ENCODE peak calls at places on chromosomes 16 and 17, in five cellular contexts. One of them, this sample, is unnamed. For H3K4me1, the result is how much of the 10 kb centered on the place peaks cover.

GRCh38 chr16:9422769-9423513 is 331.5 kb downstream of the HAPSTR1 start:
- DNase-seq in MM.1S: no peak
- DNase-seq in SK-N-SH: no peak
- DNase-seq in naive thymus-derived CD4-positive, alpha-beta T cell: no peak
- DNase-seq in esophagus squamous epithelium: no peak
- DNase-seq in this sample: no peak

GRCh38 chr17:29112780-29113295 is 67.4 kb downstream of the MYO18A start:
- DNase-seq in MM.1S: no peak
- DNase-seq in esophagus squamous epithelium: no peak
- DNase-seq in naive thymus-derived CD4-positive, alpha-beta T cell: no peak
- DNase-seq in SK-N-SH: no peak
- DNase-seq in this sample: no peak

GRCh38 chr16:57165923-57166322 is 19.9 kb downstream of the PSME3IP1 start:
- DNase-seq in naive thymus-derived CD4-positive, alpha-beta T cell: no peak
- DNase-seq in esophagus squamous epithelium: no peak
- DNase-seq in SK-N-SH: no peak
- DNase-seq in MM.1S: no peak
- DNase-seq in this sample: no peak

GRCh38 chr16:88554711-88555264 is 15.4 kb upstream of the ZC3H18 start:
- DNase-seq in esophagus squamous epithelium: no peak
- DNase-seq in MM.1S: no peak
- DNase-seq in naive thymus-derived CD4-positive, alpha-beta T cell: no peak
- DNase-seq in SK-N-SH: no peak
- DNase-seq in this sample: no peak

GRCh38 chr17:72571813-72572396 is 451.1 kb downstream of the SOX9 start:
- DNase-seq in MM.1S: no peak
- DNase-seq in SK-N-SH: no peak
- DNase-seq in esophagus squamous epithelium: no peak
- DNase-seq in naive thymus-derived CD4-positive, alpha-beta T cell: no peak
- DNase-seq in this sample: no peak

GRCh38 chr17:35368086-35368824 is 5.2 kb downstream of the SLFN11 start:
- DNase-seq in SK-N-SH: no peak
- DNase-seq in esophagus squamous epithelium: no peak
- DNase-seq in naive thymus-derived CD4-positive, alpha-beta T cell: peak
- DNase-seq in MM.1S: peak
- DNase-seq in this sample: no peak

GRCh38 chr16:23564964-23565363 is 7.4 kb downstream of the UBFD1 start:
- DNase-seq in SK-N-SH: no peak
- DNase-seq in esophagus squamous epithelium: no peak
- DNase-seq in MM.1S: no peak
- DNase-seq in naive thymus-derived CD4-positive, alpha-beta T cell: no peak
- DNase-seq in this sample: no peak

GRCh38 chr17:67779098-67779672 is 46.1 kb upstream of the BPTF start:
- DNase-seq in MM.1S: peak
- DNase-seq in SK-N-SH: peak
- DNase-seq in naive thymus-derived CD4-positive, alpha-beta T cell: peak
- DNase-seq in esophagus squamous epithelium: no peak
- DNase-seq in this sample: no peak

GRCh38 chr16:58197314-58198012 is 443 bp downstream of the CSNK2A2 start:
- DNase-seq in esophagus squamous epithelium: no peak
- DNase-seq in MM.1S: no peak
- DNase-seq in SK-N-SH: peak
- DNase-seq in naive thymus-derived CD4-positive, alpha-beta T cell: no peak
- DNase-seq in this sample: no peak

GRCh38 chr16:31322500-31322899 is 32.5 kb upstream of the ITGAX start:
- DNase-seq in naive thymus-derived CD4-positive, alpha-beta T cell: no peak
- DNase-seq in esophagus squamous epithelium: no peak
- DNase-seq in MM.1S: no peak
- DNase-seq in SK-N-SH: no peak
- DNase-seq in this sample: no peak

GRCh38 chr17:79913896-79914812 is 74.9 kb upstream of the CBX4 start:
- DNase-seq in MM.1S: no peak
- DNase-seq in esophagus squamous epithelium: no peak
- DNase-seq in SK-N-SH: no peak
- DNase-seq in naive thymus-derived CD4-positive, alpha-beta T cell: no peak
- DNase-seq in this sample: no peak

GRCh38 chr17:35299108-35299507 is 56.2 kb downstream of the SLFN5 start:
- DNase-seq in esophagus squamous epithelium: no peak
- DNase-seq in MM.1S: no peak
- DNase-seq in naive thymus-derived CD4-positive, alpha-beta T cell: no peak
- DNase-seq in SK-N-SH: no peak
- DNase-seq in this sample: no peak

GRCh38 chr16:24776486-24777220 is 47.2 kb downstream of the TNRC6A start:
- DNase-seq in naive thymus-derived CD4-positive, alpha-beta T cell: no peak
- DNase-seq in MM.1S: no peak
- DNase-seq in SK-N-SH: peak
- DNase-seq in esophagus squamous epithelium: no peak
- DNase-seq in this sample: no peak

GRCh38 chr17:42512246-42512645 is 23.8 kb upstream of the NAGLU start:
- DNase-seq in naive thymus-derived CD4-positive, alpha-beta T cell: no peak
- DNase-seq in esophagus squamous epithelium: no peak
- DNase-seq in SK-N-SH: no peak
- DNase-seq in MM.1S: no peak
- DNase-seq in this sample: no peak

GRCh38 chr17:65027305-65027704 is 29.2 kb downstream of the GNA13 start:
- DNase-seq in naive thymus-derived CD4-positive, alpha-beta T cell: peak
- DNase-seq in esophagus squamous epithelium: no peak
- DNase-seq in SK-N-SH: peak
- DNase-seq in MM.1S: no peak
- DNase-seq in this sample: no peak

GRCh38 chr16:1559446-1559975 is 26.0 kb downstream of the TMEM204 start:
- DNase-seq in esophagus squamous epithelium: no peak
- DNase-seq in SK-N-SH: no peak
- DNase-seq in MM.1S: no peak
- DNase-seq in naive thymus-derived CD4-positive, alpha-beta T cell: peak
- DNase-seq in this sample: no peak

GRCh38 chr16:57284206-57284951 is at the start of gene PLLP:
- DNase-seq in naive thymus-derived CD4-positive, alpha-beta T cell: peak
- DNase-seq in esophagus squamous epithelium: no peak
- DNase-seq in MM.1S: no peak
- DNase-seq in SK-N-SH: peak
- DNase-seq in this sample: no peak

GRCh38 chr17:77924757-77925336 is 33.7 kb upstream of the TNRC6C start:
- DNase-seq in naive thymus-derived CD4-positive, alpha-beta T cell: no peak
- DNase-seq in MM.1S: no peak
- DNase-seq in esophagus squamous epithelium: no peak
- DNase-seq in SK-N-SH: no peak
- DNase-seq in this sample: peak

GRCh38 chr17:39787038-39787437 is 49.3 kb downstream of the GRB7 start:
- DNase-seq in MM.1S: no peak
- DNase-seq in esophagus squamous epithelium: no peak
- DNase-seq in SK-N-SH: no peak
- DNase-seq in naive thymus-derived CD4-positive, alpha-beta T cell: no peak
- DNase-seq in this sample: no peak

GRCh38 chr16:4370570-4371480 is 823 bp upstream of the VASN start:
- DNase-seq in naive thymus-derived CD4-positive, alpha-beta T cell: peak
- DNase-seq in MM.1S: no peak
- DNase-seq in esophagus squamous epithelium: no peak
- DNase-seq in SK-N-SH: no peak
- DNase-seq in this sample: peak

GRCh38 chr16:58329147-58329546 is 34.3 kb upstream of the PRSS54 start:
- DNase-seq in MM.1S: no peak
- DNase-seq in SK-N-SH: no peak
- DNase-seq in naive thymus-derived CD4-positive, alpha-beta T cell: no peak
- DNase-seq in esophagus squamous epithelium: no peak
- DNase-seq in this sample: no peak

GRCh38 chr16:87877942-87878507 is 8.7 kb upstream of the SLC7A5 start:
- DNase-seq in SK-N-SH: no peak
- DNase-seq in naive thymus-derived CD4-positive, alpha-beta T cell: no peak
- DNase-seq in MM.1S: no peak
- DNase-seq in esophagus squamous epithelium: no peak
- DNase-seq in this sample: no peak

GRCh38 chr17:42026821-42027539 is 7.1 kb downstream of the NKIRAS2 start:
- DNase-seq in SK-N-SH: peak
- DNase-seq in MM.1S: no peak
- DNase-seq in naive thymus-derived CD4-positive, alpha-beta T cell: no peak
- DNase-seq in esophagus squamous epithelium: no peak
- DNase-seq in this sample: no peak

GRCh38 chr17:32976605-32977004 is 15.0 kb upstream of the SPACA3 start:
- DNase-seq in naive thymus-derived CD4-positive, alpha-beta T cell: no peak
- DNase-seq in MM.1S: peak
- DNase-seq in SK-N-SH: no peak
- DNase-seq in esophagus squamous epithelium: no peak
- DNase-seq in this sample: no peak

GRCh38 chr17:71296005-71296404 is 824.8 kb upstream of the SOX9 start:
- DNase-seq in SK-N-SH: no peak
- DNase-seq in esophagus squamous epithelium: no peak
- DNase-seq in MM.1S: no peak
- DNase-seq in naive thymus-derived CD4-positive, alpha-beta T cell: no peak
- DNase-seq in this sample: no peak

GRCh38 chr17:19398301-19399181 is 11.6 kb upstream of the MFAP4 start:
- DNase-seq in MM.1S: no peak
- DNase-seq in esophagus squamous epithelium: no peak
- DNase-seq in SK-N-SH: peak
- DNase-seq in naive thymus-derived CD4-positive, alpha-beta T cell: no peak
- DNase-seq in this sample: no peak

GRCh38 chr16:7086842-7087616 is 245.6 kb upstream of the RBFOX1 start:
- DNase-seq in MM.1S: no peak
- DNase-seq in esophagus squamous epithelium: no peak
- DNase-seq in naive thymus-derived CD4-positive, alpha-beta T cell: no peak
- DNase-seq in SK-N-SH: peak
- DNase-seq in this sample: no peak

GRCh38 chr17:78256705-78257559 is 25.5 kb downstream of the TMEM235 start:
- DNase-seq in naive thymus-derived CD4-positive, alpha-beta T cell: no peak
- DNase-seq in MM.1S: no peak
- DNase-seq in esophagus squamous epithelium: no peak
- DNase-seq in SK-N-SH: peak
- DNase-seq in this sample: no peak

GRCh38 chr16:46582313-46582712 is 38.9 kb downstream of the SHCBP1 start:
- DNase-seq in MM.1S: no peak
- DNase-seq in naive thymus-derived CD4-positive, alpha-beta T cell: no peak
- DNase-seq in esophagus squamous epithelium: no peak
- DNase-seq in SK-N-SH: no peak
- DNase-seq in this sample: no peak

GRCh38 chr17:51279183-51279582 is 18.8 kb downstream of the UTP18 start:
- DNase-seq in SK-N-SH: no peak
- DNase-seq in naive thymus-derived CD4-positive, alpha-beta T cell: no peak
- DNase-seq in esophagus squamous epithelium: no peak
- DNase-seq in MM.1S: no peak
- DNase-seq in this sample: no peak

GRCh38 chr16:85245307-85246172 is 133.3 kb upstream of the CIBAR2 start:
- DNase-seq in MM.1S: peak
- DNase-seq in SK-N-SH: peak
- DNase-seq in naive thymus-derived CD4-positive, alpha-beta T cell: peak
- DNase-seq in esophagus squamous epithelium: no peak
- DNase-seq in this sample: peak

GRCh38 chr17:3972281-3972731 is 8.1 kb upstream of the ATP2A3 start:
- DNase-seq in naive thymus-derived CD4-positive, alpha-beta T cell: no peak
- DNase-seq in SK-N-SH: no peak
- DNase-seq in MM.1S: no peak
- DNase-seq in esophagus squamous epithelium: no peak
- DNase-seq in this sample: no peak

GRCh38 chr16:22677024-22677830 is 136.7 kb upstream of the HS3ST2 start:
- DNase-seq in naive thymus-derived CD4-positive, alpha-beta T cell: no peak
- DNase-seq in MM.1S: no peak
- DNase-seq in SK-N-SH: no peak
- DNase-seq in esophagus squamous epithelium: no peak
- DNase-seq in this sample: peak

GRCh38 chr16:58031016-58031800 is 5.7 kb downstream of the MMP15 start:
- DNase-seq in MM.1S: no peak
- DNase-seq in esophagus squamous epithelium: no peak
- DNase-seq in naive thymus-derived CD4-positive, alpha-beta T cell: no peak
- DNase-seq in SK-N-SH: peak
- DNase-seq in this sample: no peak

GRCh38 chr16:67562526-67562917 is at the start of gene CTCF:
- DNase-seq in MM.1S: peak
- DNase-seq in esophagus squamous epithelium: no peak
- DNase-seq in SK-N-SH: peak
- DNase-seq in naive thymus-derived CD4-positive, alpha-beta T cell: peak
- DNase-seq in this sample: peak

GRCh38 chr17:42845918-42846593 is 1.7 kb downstream of the AOC2 start:
- DNase-seq in naive thymus-derived CD4-positive, alpha-beta T cell: no peak
- DNase-seq in SK-N-SH: no peak
- DNase-seq in MM.1S: no peak
- DNase-seq in esophagus squamous epithelium: no peak
- DNase-seq in this sample: peak

GRCh38 chr16:12294471-12294870 is 317.9 kb downstream of the SNX29 start:
- DNase-seq in naive thymus-derived CD4-positive, alpha-beta T cell: no peak
- DNase-seq in esophagus squamous epithelium: no peak
- DNase-seq in SK-N-SH: no peak
- DNase-seq in MM.1S: no peak
- DNase-seq in this sample: no peak
- H3K4me1 ChIP-seq in naive thymus-derived CD4-positive, alpha-beta T cell: under half
- H3K4me1 ChIP-seq in esophagus squamous epithelium: under half
- H3K4me1 ChIP-seq in SK-N-SH: under half
- H3K4me1 ChIP-seq in MM.1S: under half
- H3K4me1 ChIP-seq in this sample: under half

DNA sequence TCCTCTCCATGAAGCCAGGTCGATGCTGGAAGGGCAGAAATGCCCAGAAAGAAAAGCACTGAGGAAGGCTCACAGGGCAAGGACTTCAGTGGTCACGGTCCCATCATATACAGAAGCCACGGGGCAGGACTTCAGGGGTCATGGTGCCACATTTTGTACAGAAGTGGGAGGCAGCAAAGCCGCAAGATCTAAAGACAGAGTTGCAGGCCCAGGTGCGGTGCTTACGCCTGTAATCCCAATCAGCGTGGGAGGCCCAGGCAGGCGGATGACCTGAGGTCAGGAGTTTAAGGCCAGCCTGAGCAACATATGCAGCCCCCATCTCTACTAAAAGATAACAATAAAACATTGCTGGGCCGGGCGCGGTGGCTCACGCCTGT is 96.0 kb downstream of the NXN start:
- DNase-seq in esophagus squamous epithelium: no peak
- DNase-seq in naive thymus-derived CD4-positive, alpha-beta T cell: no peak
- DNase-seq in MM.1S: no peak
- DNase-seq in SK-N-SH: no peak
- DNase-seq in this sample: no peak
- H3K4me1 ChIP-seq in esophagus squamous epithelium: under half
- H3K4me1 ChIP-seq in naive thymus-derived CD4-positive, alpha-beta T cell: under half
- H3K4me1 ChIP-seq in MM.1S: under half
- H3K4me1 ChIP-seq in SK-N-SH: under half
- H3K4me1 ChIP-seq in this sample: under half

GRCh38 chr17:59786213-59786535 is 78.7 kb downstream of the VMP1 start:
- DNase-seq in MM.1S: peak
- DNase-seq in SK-N-SH: no peak
- DNase-seq in esophagus squamous epithelium: no peak
- DNase-seq in naive thymus-derived CD4-positive, alpha-beta T cell: no peak
- DNase-seq in this sample: no peak

GRCh38 chr17:59785091-59785799 is 77.8 kb downstream of the VMP1 start:
- DNase-seq in SK-N-SH: no peak
- DNase-seq in esophagus squamous epithelium: no peak
- DNase-seq in naive thymus-derived CD4-positive, alpha-beta T cell: no peak
- DNase-seq in MM.1S: no peak
- DNase-seq in this sample: no peak

GRCh38 chr17:59790936-59791335 is 83.5 kb downstream of the VMP1 start:
- DNase-seq in naive thymus-derived CD4-positive, alpha-beta T cell: no peak
- DNase-seq in MM.1S: no peak
- DNase-seq in esophagus squamous epithelium: no peak
- DNase-seq in SK-N-SH: no peak
- DNase-seq in this sample: no peak

GRCh38 chr17:59783221-59784016 is 76.0 kb downstream of the VMP1 start:
- DNase-seq in esophagus squamous epithelium: no peak
- DNase-seq in SK-N-SH: peak
- DNase-seq in MM.1S: no peak
- DNase-seq in naive thymus-derived CD4-positive, alpha-beta T cell: peak
- DNase-seq in this sample: no peak

GRCh38 chr17:59786536-59787319 is 79.3 kb downstream of the VMP1 start:
- DNase-seq in SK-N-SH: peak
- DNase-seq in esophagus squamous epithelium: peak
- DNase-seq in naive thymus-derived CD4-positive, alpha-beta T cell: peak
- DNase-seq in MM.1S: peak
- DNase-seq in this sample: peak
- H3K4me1 ChIP-seq in SK-N-SH: under half
- H3K4me1 ChIP-seq in esophagus squamous epithelium: under half
- H3K4me1 ChIP-seq in naive thymus-derived CD4-positive, alpha-beta T cell: under half
- H3K4me1 ChIP-seq in MM.1S: under half
- H3K4me1 ChIP-seq in this sample: under half

GRCh38 chr16:50156590-50156989 is 3.5 kb downstream of the TENT4B start:
- DNase-seq in MM.1S: no peak
- DNase-seq in esophagus squamous epithelium: no peak
- DNase-seq in naive thymus-derived CD4-positive, alpha-beta T cell: no peak
- DNase-seq in SK-N-SH: no peak
- DNase-seq in this sample: no peak
- H3K4me1 ChIP-seq in MM.1S: under half
- H3K4me1 ChIP-seq in esophagus squamous epithelium: under half
- H3K4me1 ChIP-seq in naive thymus-derived CD4-positive, alpha-beta T cell: under half
- H3K4me1 ChIP-seq in SK-N-SH: under half
- H3K4me1 ChIP-seq in this sample: under half

This sample was measured in ascending aorta.